ENCODE peak calls at places on chromosomes 11 and 22, in five cellular contexts. H is AG04449, J is heart right ventricle, D is left lung, P is A673. U is an unnamed sample.

GRCh38 chr11:118277312-118277711 is 13.2 kb upstream of the MPZL2 start:
- DNase-seq in H (no peak), J (no peak), D (no peak), P (no peak), U (no peak)

GRCh38 chr11:13687271-13687670 is 18.8 kb downstream of the FAR1 start:
- DNase-seq in H (no peak), J (no peak), D (no peak), P (no peak), U (no peak)

GRCh38 chr22:45226681-45227186 is 14.0 kb downstream of the KIAA0930 start:
- DNase-seq in H (no peak), J (no peak), D (peak; percentile 76), P (no peak), U (peak; percentile 92)

GRCh38 chr11:9825315-9825714 is 161.4 kb downstream of the SWAP70 start:
- DNase-seq in H (no peak), J (no peak), D (no peak), P (no peak), U (no peak)

GRCh38 chr11:36092314-36093030 is 148.6 kb downstream of the LDLRAD3 start:
- DNase-seq in H (no peak), J (no peak), D (no peak), P (no peak), U (no peak)

GRCh38 chr11:7672960-7673723 is at the start of gene CYB5R2:
- DNase-seq in H (no peak), J (peak; percentile 75), D (peak; percentile 71), P (no peak), U (peak; percentile 96)

GRCh38 chr11:122563761-122564160 is 91.8 kb upstream of the UBASH3B start:
- DNase-seq in H (no peak), J (no peak), D (no peak), P (no peak), U (no peak)

GRCh38 chr11:28697920-28698827 is 590.0 kb downstream of the METTL15 start:
- DNase-seq in H (no peak), J (peak; percentile 49), D (peak; percentile 36), P (peak; percentile 93), U (peak; percentile 86)

GRCh38 chr11:68160100-68160695 is 39.0 kb upstream of the CHKA start:
- DNase-seq in H (no peak), J (no peak), D (no peak), P (no peak), U (no peak)

GRCh38 chr11:7677071-7677470 is 3.8 kb upstream of the CYB5R2 start:
- DNase-seq in H (no peak), J (no peak), D (no peak), P (peak; percentile 73), U (no peak)

GRCh38 chr22:35470903-35471321 is 69.7 kb upstream of the RASD2 start:
- DNase-seq in H (no peak), J (no peak), D (no peak), P (no peak), U (no peak)

GRCh38 chr11:8807544-8808225 is 103.3 kb upstream of the AKIP1 start:
- DNase-seq in H (no peak), J (peak; percentile 46), D (no peak), P (no peak), U (no peak)

GRCh38 chr11:69102732-69103615 is 52.8 kb upstream of the SMIM38 start:
- DNase-seq in H (no peak), J (no peak), D (no peak), P (peak; percentile 60), U (no peak)

GRCh38 chr11:72722050-72722748 is 30.0 kb downstream of the ARAP1 start:
- DNase-seq in H (peak; percentile 84), J (peak; percentile 94), D (peak; percentile 93), P (peak; percentile 92), U (peak; percentile 97)

GRCh38 chr11:17343907-17344306 is 7.7 kb upstream of the NCR3LG1 start:
- DNase-seq in H (peak; percentile 53), J (no peak), D (no peak), P (peak; percentile 8), U (no peak)

GRCh38 chr11:75277211-75277805 is 36.7 kb downstream of the TPBGL start:
- DNase-seq in H (no peak), J (no peak), D (no peak), P (no peak), U (no peak)

GRCh38 chr11:132604446-132604845 is 927.9 kb downstream of the OPCML start:
- DNase-seq in H (peak; percentile 49), J (no peak), D (no peak), P (no peak), U (no peak)

GRCh38 chr11:107962181-107962580 is 33.9 kb downstream of the RAB39A start:
- DNase-seq in H (no peak), J (no peak), D (no peak), P (no peak), U (no peak)

GRCh38 chr11:63862923-63863322 is 24.0 kb downstream of the MARK2 start:
- DNase-seq in H (no peak), J (no peak), D (no peak), P (peak; percentile 88), U (no peak)

GRCh38 chr11:134755535-134755934 is 343.5 kb upstream of the B3GAT1 start:
- DNase-seq in H (no peak), J (no peak), D (no peak), P (no peak), U (no peak)

GRCh38 chr22:48779211-48779643 is 1048.4 kb downstream of the BRD1 start:
- DNase-seq in H (no peak), J (no peak), D (no peak), P (no peak), U (no peak)

GRCh38 chr22:32628626-32629587 is 154.3 kb downstream of the FBXO7 start:
- DNase-seq in H (peak; percentile 76), J (no peak), D (no peak), P (no peak), U (no peak)

DNA sequence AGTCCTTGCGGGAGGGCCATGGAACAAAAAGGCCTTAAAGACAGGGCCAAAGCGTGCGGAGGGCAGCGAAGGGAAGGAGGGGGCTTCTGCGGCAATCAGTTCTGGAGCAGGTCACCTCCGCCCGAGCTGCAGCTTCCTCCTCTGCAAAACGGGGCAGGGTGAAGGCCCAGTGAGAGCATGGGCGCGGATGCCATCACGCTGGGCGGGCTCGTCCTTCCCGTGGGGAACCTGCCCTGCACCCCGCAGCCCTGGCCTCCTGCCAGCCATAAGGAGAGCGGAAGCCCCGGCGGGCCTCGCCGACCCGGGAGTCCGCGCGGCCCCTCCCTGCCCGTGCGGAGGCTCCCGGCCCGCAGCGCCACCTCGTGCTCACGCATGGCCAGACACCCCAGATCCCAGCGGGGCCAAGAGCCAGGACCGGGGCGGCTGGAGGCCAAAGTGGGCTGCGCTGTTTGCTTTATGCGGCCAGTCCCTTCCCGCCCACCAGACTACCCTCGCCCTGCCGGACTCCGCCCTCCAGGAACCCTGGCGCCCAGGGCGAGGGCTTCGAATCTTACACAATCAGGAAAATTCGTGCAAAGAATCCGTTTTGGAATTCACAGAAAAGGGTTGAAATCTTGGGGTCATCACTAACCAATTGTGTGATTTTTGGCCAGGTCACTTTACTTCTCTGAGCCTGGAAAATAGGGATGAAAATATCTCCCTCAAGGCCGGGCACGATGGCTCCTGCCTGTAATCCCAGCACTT is 16.1 kb downstream of the TSKU start:
- DNase-seq in H (no peak), J (peak; percentile 86), D (peak; percentile 81), P (peak; percentile 84), U (peak; percentile 98)
- H3K4me3 ChIP-seq in H (peak overlapping the region; percentile 18), J (peak overlapping the region; percentile 45), D (no peak overlapping the region), P (peak overlapping the region; percentile 23), U (no peak overlapping the region)

DNA sequence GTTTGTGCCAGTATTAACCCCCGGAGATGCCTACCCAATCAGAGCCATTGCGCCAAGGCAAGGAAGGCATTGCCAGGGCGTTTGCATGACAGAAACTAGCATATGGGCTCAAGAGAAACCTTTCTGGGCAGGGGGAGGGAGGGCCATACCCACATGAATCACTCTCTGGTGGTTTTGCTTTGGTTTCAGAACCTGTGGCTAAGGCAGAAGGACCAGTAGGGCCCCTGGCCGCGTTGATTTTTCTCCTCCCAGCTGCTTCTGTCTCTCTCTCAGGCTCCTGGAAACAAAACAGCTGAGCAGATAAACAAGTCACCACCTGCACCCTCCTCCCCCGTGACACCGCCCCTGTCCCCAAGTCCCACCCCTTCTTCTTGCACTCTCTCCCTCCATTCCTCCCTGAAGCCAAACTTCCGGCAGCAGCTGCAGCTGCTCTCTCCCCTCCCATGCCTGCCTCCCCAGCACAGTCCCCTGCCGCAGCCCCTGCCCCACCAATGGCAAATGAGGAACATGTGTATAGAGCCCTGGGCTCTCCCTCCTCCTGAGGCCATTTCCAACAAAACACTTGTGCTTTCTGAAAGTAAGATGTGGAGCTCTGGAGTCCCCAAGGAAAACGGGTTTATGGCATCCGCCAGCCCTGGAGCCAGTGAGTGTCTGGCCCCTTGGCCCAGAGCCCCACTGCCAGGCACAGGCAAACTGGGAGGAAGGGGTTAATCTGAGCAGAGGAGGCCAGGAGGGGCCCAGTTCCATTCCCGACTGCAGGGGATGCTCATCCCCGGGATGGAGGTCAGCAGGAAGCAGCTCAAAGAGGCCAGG is 39.0 kb upstream of the ADA2 start:
- DNase-seq in H (no peak), J (peak; percentile 80), D (peak; percentile 69), P (peak; percentile 52), U (peak; percentile 23)
- H3K4me3 ChIP-seq in H (no peak overlapping the region), J (peak overlapping the region; percentile 18), D (peak overlapping the region; percentile 7), P (no peak overlapping the region), U (no peak overlapping the region)

GRCh38 chr11:48055292-48056132 is 75.2 kb downstream of the PTPRJ start:
- DNase-seq in H (no peak), J (no peak), D (no peak), P (no peak), U (no peak)
- H3K4me3 ChIP-seq in H (no peak overlapping the region), J (peak overlapping the region; percentile 2), D (no peak overlapping the region), P (no peak overlapping the region), U (no peak overlapping the region)

GRCh38 chr11:65376138-65376713 is 6.2 kb downstream of the SLC25A45 start:
- DNase-seq in H (no peak), J (no peak), D (no peak), P (no peak), U (no peak)

GRCh38 chr11:65370659-65371049 is 11.8 kb downstream of the SLC25A45 start:
- DNase-seq in H (no peak), J (no peak), D (no peak), P (no peak), U (no peak)

GRCh38 chr11:65375012-65375411 is 7.4 kb downstream of the SLC25A45 start:
- DNase-seq in H (no peak), J (no peak), D (no peak), P (no peak), U (no peak)

GRCh38 chr11:65377036-65377435 is 5.4 kb downstream of the SLC25A45 start:
- DNase-seq in H (no peak), J (no peak), D (no peak), P (no peak), U (no peak)

GRCh38 chr11:65373839-65374580 is 8.4 kb downstream of the SLC25A45 start:
- DNase-seq in H (no peak), J (no peak), D (no peak), P (no peak), U (no peak)
- H3K4me3 ChIP-seq in H (no peak overlapping the region), J (no peak overlapping the region), D (no peak overlapping the region), P (no peak overlapping the region), U (no peak overlapping the region)

GRCh38 chr11:67056640-67057409 is at the start of gene RHOD:
- DNase-seq in H (no peak), J (no peak), D (peak; percentile 58), P (no peak), U (no peak)

GRCh38 chr11:67057410-67057757 is 737 bp downstream of the RHOD start:
- DNase-seq in H (no peak), J (no peak), D (no peak), P (no peak), U (no peak)

GRCh38 chr11:67054851-67055523 is 1.7 kb upstream of the RHOD start:
- DNase-seq in H (no peak), J (peak; percentile 61), D (peak; percentile 86), P (peak; percentile 75), U (peak; percentile 90)

GRCh38 chr11:67056267-67056639 is 394 bp upstream of the RHOD start:
- DNase-seq in H (no peak), J (no peak), D (no peak), P (no peak), U (no peak)

GRCh38 chr11:67055812-67056211 is 835 bp upstream of the RHOD start:
- DNase-seq in H (no peak), J (no peak), D (peak; percentile 62), P (no peak), U (no peak)
- H3K4me3 ChIP-seq in H (peak overlapping the region; percentile 64), J (peak overlapping the region; percentile 57), D (peak overlapping the region; percentile 52), P (no peak overlapping the region), U (no peak overlapping the region)

U was measured in lower leg skin.